ENCODE peak calls at places on chromosomes 5 and 9, in nine cellular contexts. Y is M059J; D is ACHN; H is HCT116; V is NCI-H774; Z is CD4-positive, alpha-beta memory T cell; J is stimulated activated CD8-positive, alpha-beta memory T cell treated with anti-CD3 and anti-CD28 coated beads, Interleukin-4, amount 100 ng/mL, for 48 hours; F is AG08395; U is GM12878. B is an unnamed sample.
A peak's percentile ranks its signal among the peaks of the same experiment; 100 is the strongest.

GRCh38 chr5:160463775-160464465 is 42.3 kb downstream of the PTTG1 start:
- DNase-seq in F (peak; percentile 46), U (no peak), J (no peak), D (no peak), V (no peak), Y (peak; percentile 89), H (no peak), Z (no peak), B (peak; percentile 2)

GRCh38 chr9:93114169-93114983 is 18.4 kb downstream of the CARD19 start:
- DNase-seq in J (no peak), V (no peak), Z (no peak), D (no peak), Y (no peak), H (no peak), U (no peak), F (no peak), B (no peak)

GRCh38 chr5:113005454-113005853 is 28.9 kb downstream of the DCP2 start:
- DNase-seq in F (no peak), D (no peak), Y (no peak), J (no peak), Z (no peak), U (no peak), V (no peak), H (no peak), B (no peak)

GRCh38 chr9:7067169-7067568 is 309.4 kb downstream of the KDM4C start:
- DNase-seq in H (no peak), U (no peak), Z (no peak), J (no peak), F (no peak), Y (no peak), D (no peak), V (no peak), B (no peak)

GRCh38 chr9:89994988-89995613 is 390.3 kb downstream of the GADD45G start:
- DNase-seq in J (no peak), D (no peak), Z (no peak), H (no peak), U (no peak), F (no peak), V (no peak), Y (no peak), B (no peak)

GRCh38 chr9:70049236-70049635 is 5.6 kb downstream of the MAMDC2 start:
- DNase-seq in F (peak; percentile 60), Y (peak; percentile 95), Z (no peak), D (peak; percentile 72), U (no peak), V (no peak), J (no peak), H (no peak), B (no peak)

GRCh38 chr5:101605700-101606099 is 690.4 kb downstream of the SLCO4C1 start:
- DNase-seq in V (no peak), D (no peak), Y (no peak), H (no peak), J (no peak), F (no peak), U (no peak), Z (no peak), B (no peak)

GRCh38 chr5:141910271-141910673 is 13.4 kb upstream of the DELE1 start:
- DNase-seq in D (no peak), F (peak; percentile 43), V (no peak), H (no peak), J (no peak), Y (peak; percentile 98), U (no peak), Z (no peak), B (no peak)

GRCh38 chr5:35956429-35956828 is 18.0 kb upstream of the CAPSL start:
- DNase-seq in V (no peak), H (no peak), Z (no peak), U (no peak), D (peak; percentile 11), J (no peak), F (no peak), Y (peak; percentile 71), B (no peak)

GRCh38 chr9:113709721-113710120 is 166.4 kb upstream of the ZNF618 start:
- DNase-seq in H (no peak), V (no peak), J (no peak), Z (no peak), F (no peak), Y (no peak), D (no peak), U (no peak), B (no peak)

GRCh38 chr5:172713113-172713808 is 57.7 kb downstream of the DUSP1 start:
- DNase-seq in Z (peak; percentile 57), D (peak; percentile 25), J (peak; percentile 88), U (no peak), Y (peak; percentile 44), V (peak; percentile 29), F (peak; percentile 52), H (no peak), B (peak; percentile 61)

GRCh38 chr5:125276121-125276520 is 529.7 kb upstream of the ZNF608 start:
- DNase-seq in U (no peak), J (no peak), F (no peak), D (no peak), V (no peak), Y (no peak), H (no peak), Z (no peak), B (no peak)

GRCh38 chr5:172820046-172820767 is 13.8 kb upstream of the ERGIC1 start:
- DNase-seq in U (no peak), Y (peak; percentile 42), F (no peak), V (no peak), D (peak; percentile 43), H (peak; percentile 7), J (peak; percentile 70), Z (no peak), B (no peak)

GRCh38 chr5:41755705-41756104 is 114.5 kb downstream of the OXCT1 start:
- DNase-seq in Y (no peak), H (no peak), J (no peak), D (no peak), F (no peak), Z (no peak), U (no peak), V (no peak), B (no peak)

GRCh38 chr9:127336708-127337352 is 60.1 kb upstream of the SLC2A8 start:
- DNase-seq in Z (no peak), U (no peak), Y (peak; percentile 99), V (no peak), D (peak; percentile 82), F (peak; percentile 90), J (no peak), H (peak; percentile 69), B (no peak)

GRCh38 chr9:134061019-134061687 is 6.7 kb downstream of the BRD3 start:
- DNase-seq in V (no peak), D (no peak), Y (no peak), U (no peak), F (no peak), J (no peak), Z (no peak), H (no peak), B (no peak)

B was measured in NCI-H345.